ENCODE peak calls at places on chromosomes 13 and 19, in six cellular contexts. One of them, this sample, is unnamed.

GRCh38 chr13:38477676-38478075 is 128.0 kb downstream of the UFM1 start:
- DNase-seq in amygdala: no peak
- DNase-seq in transverse colon: no peak
- DNase-seq in activated naive CD8-positive, alpha-beta T cell treated with anti-CD3 and anti-CD28 coated beads for 36 hours: no peak
- DNase-seq in adipocyte: no peak
- DNase-seq in memory B cell: no peak
- DNase-seq in this sample: no peak

GRCh38 chr19:10194500-10195198 is at the start of gene DNMT1:
- DNase-seq in amygdala: peak
- DNase-seq in memory B cell: peak
- DNase-seq in activated naive CD8-positive, alpha-beta T cell treated with anti-CD3 and anti-CD28 coated beads for 36 hours: peak
- DNase-seq in transverse colon: peak
- DNase-seq in adipocyte: peak
- DNase-seq in this sample: peak

GRCh38 chr19:50315773-50316448 is 13.3 kb downstream of the KCNC3 start:
- DNase-seq in activated naive CD8-positive, alpha-beta T cell treated with anti-CD3 and anti-CD28 coated beads for 36 hours: peak
- DNase-seq in memory B cell: no peak
- DNase-seq in transverse colon: no peak
- DNase-seq in adipocyte: no peak
- DNase-seq in amygdala: no peak
- DNase-seq in this sample: no peak

GRCh38 chr13:104900186-104900817 is 1635.2 kb downstream of the EFNB2 start:
- DNase-seq in adipocyte: peak
- DNase-seq in amygdala: no peak
- DNase-seq in memory B cell: no peak
- DNase-seq in transverse colon: no peak
- DNase-seq in activated naive CD8-positive, alpha-beta T cell treated with anti-CD3 and anti-CD28 coated beads for 36 hours: no peak
- DNase-seq in this sample: no peak

GRCh38 chr13:50071399-50071798 is 56.2 kb downstream of the KCNRG start:
- DNase-seq in amygdala: no peak
- DNase-seq in transverse colon: no peak
- DNase-seq in activated naive CD8-positive, alpha-beta T cell treated with anti-CD3 and anti-CD28 coated beads for 36 hours: no peak
- DNase-seq in memory B cell: no peak
- DNase-seq in adipocyte: no peak
- DNase-seq in this sample: no peak

GRCh38 chr19:46115396-46116109 is 8.9 kb downstream of the IGFL3 start:
- DNase-seq in adipocyte: peak
- DNase-seq in activated naive CD8-positive, alpha-beta T cell treated with anti-CD3 and anti-CD28 coated beads for 36 hours: peak
- DNase-seq in amygdala: no peak
- DNase-seq in transverse colon: no peak
- DNase-seq in memory B cell: no peak
- DNase-seq in this sample: no peak

GRCh38 chr13:106967391-106967790 is 399.5 kb upstream of the ARGLU1 start:
- DNase-seq in adipocyte: no peak
- DNase-seq in amygdala: no peak
- DNase-seq in activated naive CD8-positive, alpha-beta T cell treated with anti-CD3 and anti-CD28 coated beads for 36 hours: no peak
- DNase-seq in memory B cell: no peak
- DNase-seq in transverse colon: no peak
- DNase-seq in this sample: no peak

GRCh38 chr13:97884707-97885468 is 68.6 kb upstream of the IPO5 start:
- DNase-seq in amygdala: no peak
- DNase-seq in transverse colon: no peak
- DNase-seq in memory B cell: no peak
- DNase-seq in adipocyte: no peak
- DNase-seq in activated naive CD8-positive, alpha-beta T cell treated with anti-CD3 and anti-CD28 coated beads for 36 hours: no peak
- DNase-seq in this sample: no peak

GRCh38 chr19:6963937-6964336 is 57.3 kb downstream of the MBD3L2B start:
- DNase-seq in amygdala: no peak
- DNase-seq in adipocyte: no peak
- DNase-seq in memory B cell: no peak
- DNase-seq in transverse colon: no peak
- DNase-seq in activated naive CD8-positive, alpha-beta T cell treated with anti-CD3 and anti-CD28 coated beads for 36 hours: peak
- DNase-seq in this sample: peak

GRCh38 chr13:41751277-41751676 is 209.6 kb downstream of the VWA8 start:
- DNase-seq in memory B cell: no peak
- DNase-seq in amygdala: no peak
- DNase-seq in activated naive CD8-positive, alpha-beta T cell treated with anti-CD3 and anti-CD28 coated beads for 36 hours: no peak
- DNase-seq in transverse colon: no peak
- DNase-seq in adipocyte: peak
- DNase-seq in this sample: no peak

GRCh38 chr13:51557875-51558604 is 26.2 kb upstream of the WDFY2 start:
- DNase-seq in transverse colon: no peak
- DNase-seq in amygdala: no peak
- DNase-seq in activated naive CD8-positive, alpha-beta T cell treated with anti-CD3 and anti-CD28 coated beads for 36 hours: no peak
- DNase-seq in memory B cell: no peak
- DNase-seq in adipocyte: peak
- DNase-seq in this sample: no peak

GRCh38 chr19:18794692-18795091 is 3.6 kb upstream of the COMP start:
- DNase-seq in transverse colon: no peak
- DNase-seq in memory B cell: no peak
- DNase-seq in amygdala: no peak
- DNase-seq in activated naive CD8-positive, alpha-beta T cell treated with anti-CD3 and anti-CD28 coated beads for 36 hours: no peak
- DNase-seq in adipocyte: no peak
- DNase-seq in this sample: no peak

GRCh38 chr19:47765522-47766358 is 12.8 kb upstream of the SELENOW start:
- DNase-seq in amygdala: peak
- DNase-seq in activated naive CD8-positive, alpha-beta T cell treated with anti-CD3 and anti-CD28 coated beads for 36 hours: peak
- DNase-seq in adipocyte: peak
- DNase-seq in memory B cell: no peak
- DNase-seq in transverse colon: peak
- DNase-seq in this sample: no peak

GRCh38 chr19:39403331-39404312 is 3.0 kb upstream of the ZFP36 start:
- DNase-seq in adipocyte: peak
- DNase-seq in activated naive CD8-positive, alpha-beta T cell treated with anti-CD3 and anti-CD28 coated beads for 36 hours: peak
- DNase-seq in amygdala: peak
- DNase-seq in memory B cell: peak
- DNase-seq in transverse colon: peak
- DNase-seq in this sample: peak

GRCh38 chr19:54335979-54336892 is 2.7 kb downstream of the LILRA4 start:
- DNase-seq in transverse colon: no peak
- DNase-seq in amygdala: no peak
- DNase-seq in activated naive CD8-positive, alpha-beta T cell treated with anti-CD3 and anti-CD28 coated beads for 36 hours: no peak
- DNase-seq in memory B cell: no peak
- DNase-seq in adipocyte: no peak
- DNase-seq in this sample: no peak